ENCODE peak calls at places on chromosomes 16 and 17, in ten cellular contexts. T is hepatocyte; W is dorsolateral prefrontal cortex; N is A549; X is H1; A is endodermal cell; R is CD4-positive, alpha-beta T cell; K is heart left ventricle; F is body of pancreas; E is sigmoid colon. J is an unnamed sample.

GRCh38 chr16:62283-62682 is 8.7 kb downstream of the SNRNP25 start:
- DNase-seq in A (no peak), X (no peak), N (no peak), K (no peak), R (no peak), E (peak), F (no peak), W (no peak), T (no peak), J (no peak)

GRCh38 chr17:64938925-64939474 is 19.7 kb upstream of the LRRC37A3 start:
- DNase-seq in R (peak), N (peak), E (no peak), T (peak), X (peak), W (no peak), K (peak), F (peak), A (peak), J (peak)

GRCh38 chr16:31130899-31131298 is 4.6 kb downstream of the PRSS8 start:
- DNase-seq in N (no peak), A (peak), E (no peak), T (peak), R (no peak), X (peak), W (no peak), K (no peak), F (peak), J (peak)

GRCh38 chr16:23729503-23730424 is 16.7 kb upstream of the ERN2 start:
- DNase-seq in F (peak), W (no peak), A (peak), N (peak), T (peak), X (peak), K (no peak), R (no peak), E (no peak), J (no peak)

GRCh38 chr17:601462-602303 is 113.0 kb downstream of the VPS53 start:
- DNase-seq in W (no peak), E (peak), T (peak), X (no peak), R (no peak), A (no peak), N (no peak), K (no peak), F (no peak), J (no peak)

GRCh38 chr17:43779145-43780125 is 658 bp upstream of the DUSP3 start:
- DNase-seq in T (no peak), F (no peak), N (peak), X (no peak), R (no peak), W (peak), A (peak), E (peak), K (no peak), J (no peak)

GRCh38 chr17:10805911-10806310 is 2.0 kb upstream of the TMEM238L start:
- DNase-seq in N (no peak), W (no peak), E (no peak), F (peak), T (no peak), A (no peak), K (no peak), X (no peak), R (no peak), J (no peak)

GRCh38 chr16:80824623-80825364 is 20.4 kb upstream of the CDYL2 start:
- DNase-seq in E (no peak), N (peak), A (peak), X (no peak), T (peak), F (peak), R (peak), K (no peak), W (no peak), J (no peak)

GRCh38 chr17:33163827-33164555 is 129.1 kb downstream of the ASIC2 start:
- DNase-seq in A (no peak), T (no peak), K (no peak), N (no peak), W (no peak), R (no peak), E (no peak), X (no peak), F (peak), J (no peak)

GRCh38 chr16:61858996-61859395 is 177.2 kb downstream of the CDH8 start:
- DNase-seq in R (no peak), E (no peak), T (no peak), N (peak), A (no peak), F (no peak), K (no peak), W (no peak), X (no peak), J (no peak)

GRCh38 chr16:56884026-56884582 is 19.1 kb downstream of the SLC12A3 start:
- DNase-seq in F (no peak), A (peak), K (no peak), N (no peak), W (no peak), R (no peak), T (no peak), E (no peak), X (no peak), J (no peak)

GRCh38 chr16:75931043-75931442 is 204.8 kb upstream of the CPHXL start:
- DNase-seq in T (peak), A (no peak), F (no peak), R (no peak), W (no peak), E (no peak), X (no peak), K (no peak), N (no peak), J (no peak)

DNA sequence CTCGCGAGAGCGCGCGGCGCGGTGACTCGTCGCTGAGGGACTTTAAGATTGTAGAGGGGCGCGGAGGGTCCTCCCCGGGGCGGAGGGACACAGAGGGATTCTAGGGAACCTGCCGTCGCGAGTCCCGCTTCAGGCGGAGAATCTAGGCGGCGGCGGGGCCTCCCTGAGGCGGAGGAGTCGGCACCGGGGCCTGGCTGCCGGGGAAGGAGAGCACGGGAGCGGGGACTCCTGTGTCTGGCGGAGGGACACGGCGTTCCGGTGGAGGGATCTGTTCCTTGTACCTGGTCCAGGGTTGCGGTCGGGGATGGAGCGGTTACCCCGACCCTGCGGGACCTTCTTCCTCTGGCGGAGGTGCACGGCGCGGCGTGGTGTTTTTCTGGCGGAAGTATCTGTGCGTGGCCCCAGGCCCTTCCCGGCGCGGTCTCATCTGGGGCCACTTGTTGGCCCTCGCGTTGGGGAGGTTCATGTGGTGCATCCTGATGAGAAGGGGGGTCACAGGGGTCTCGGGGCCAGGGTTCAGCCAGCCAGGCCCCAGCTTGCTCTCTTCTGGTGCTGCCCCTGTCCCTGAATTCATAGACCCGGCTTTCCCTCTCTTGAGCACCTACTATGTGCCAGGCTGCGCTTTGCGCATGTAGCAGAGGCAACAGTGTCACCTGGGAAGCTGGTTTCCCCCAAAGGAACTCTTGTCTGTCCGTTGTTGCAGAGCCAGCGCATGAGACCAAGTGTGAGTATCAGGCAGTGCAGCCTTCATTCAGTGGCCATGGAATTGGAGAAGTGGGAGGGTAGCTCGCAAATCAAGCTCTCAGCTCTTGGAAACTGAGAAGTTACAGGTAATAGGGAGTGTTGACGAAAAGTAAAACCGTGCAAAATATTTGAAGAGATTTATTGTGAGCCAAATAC is 561 bp upstream of the ZKSCAN2 start:
- DNase-seq in K (peak), E (peak), A (peak), T (peak), W (peak), X (peak), N (peak), F (peak), R (peak), J (peak)
- TF ChIP-seq CTCF in K (no peak), E (peak), A (no peak), T (no peak), W (no peak), X (no peak), N (no peak), F (no peak), R (no peak), J (no peak)

DNA sequence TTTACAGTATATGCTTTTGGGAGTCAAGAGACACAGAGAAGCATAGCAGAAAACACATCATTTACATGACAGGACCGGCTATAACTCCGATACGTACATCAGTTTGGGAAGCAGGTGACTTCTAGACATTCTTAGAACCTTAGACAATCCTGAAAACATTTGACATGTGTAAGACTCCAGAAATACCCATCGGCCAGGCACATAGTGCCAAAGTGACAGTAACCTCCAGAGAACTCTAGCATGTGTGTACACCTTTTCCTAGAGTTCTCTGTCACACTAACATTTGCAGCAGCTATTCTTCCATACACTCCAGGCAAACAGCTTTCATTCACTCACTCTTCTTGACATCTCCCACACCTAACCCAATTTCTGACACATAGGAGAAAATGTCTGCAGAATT is 3.4 kb upstream of the TAOK1 start:
- DNase-seq in X (no peak), F (no peak), T (no peak), R (no peak), E (no peak), N (no peak), A (no peak), K (no peak), W (no peak), J (no peak)
- H3K27ac ChIP-seq in X (no peak), F (no peak), T (no peak), R (no peak), E (no peak), N (no peak), A (no peak), K (no peak), W (no peak), J (no peak)

GRCh38 chr16:71676236-71676635 is 48.3 kb downstream of the PHLPP2 start:
- DNase-seq in F (no peak), A (no peak), X (no peak), T (no peak), N (no peak), W (peak), R (no peak), K (no peak), E (no peak), J (no peak)
- TF ChIP-seq CTCF in F (no peak), A (no peak), X (no peak), T (no peak), N (no peak), W (no peak), R (no peak), K (no peak), E (no peak), J (no peak)

DNA sequence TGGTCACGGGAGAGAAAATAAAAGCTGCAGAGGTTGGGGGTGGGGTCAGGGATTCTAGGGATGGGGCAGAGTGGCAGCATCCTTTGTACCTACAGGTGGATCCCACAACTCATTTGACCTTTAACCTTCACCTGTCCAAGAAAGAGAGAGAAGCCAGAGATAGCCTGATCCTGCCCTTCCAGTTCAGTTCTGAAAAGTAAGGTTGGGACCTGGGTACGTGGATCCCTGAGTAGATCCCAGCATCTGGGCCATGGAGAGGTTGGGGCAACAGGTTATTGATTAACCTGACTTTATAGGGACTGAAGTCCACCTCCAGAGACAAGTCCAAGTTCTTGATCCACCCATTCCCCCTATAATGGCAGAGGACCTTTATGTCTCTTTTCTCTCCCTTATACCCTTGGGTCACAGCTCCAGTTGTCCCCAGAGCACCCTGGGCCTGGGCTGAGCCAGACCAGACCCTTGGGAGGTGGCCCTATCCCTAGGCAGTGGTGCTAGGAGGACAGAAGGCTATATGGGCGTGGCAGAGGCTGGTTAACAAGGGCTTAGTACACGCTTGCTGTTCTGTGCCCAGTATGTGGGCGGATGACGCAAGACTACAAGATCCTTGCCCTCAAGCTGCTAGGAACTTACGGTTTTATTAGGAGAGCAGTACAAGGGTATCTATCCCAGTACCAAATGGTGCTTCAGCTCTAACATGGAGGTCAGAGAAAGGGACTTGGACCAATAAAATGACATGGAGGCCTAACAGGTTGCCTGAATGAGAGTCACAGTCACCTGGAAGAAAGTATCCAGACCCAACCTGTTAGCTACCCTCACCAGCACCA is 3.3 kb downstream of the CLDN7 start:
- DNase-seq in E (no peak), R (no peak), W (no peak), A (no peak), F (peak), K (no peak), N (peak), T (peak), X (no peak), J (peak)
- H3K27ac ChIP-seq in E (no peak), R (no peak), W (no peak), A (no peak), F (peak), K (no peak), N (peak), T (peak), X (no peak), J (no peak)

GRCh38 chr17:17491546-17491988 is 4.6 kb downstream of the RASD1 start:
- DNase-seq in F (no peak), N (no peak), K (no peak), W (peak), E (peak), X (no peak), R (no peak), T (no peak), A (no peak), J (no peak)

GRCh38 chr17:17493249-17493985 is 2.8 kb downstream of the RASD1 start:
- DNase-seq in E (peak), T (no peak), R (no peak), F (no peak), N (no peak), X (peak), W (peak), K (no peak), A (peak), J (peak)

GRCh38 chr17:17492085-17492484 is 4.1 kb downstream of the RASD1 start:
- DNase-seq in F (no peak), N (no peak), W (no peak), X (no peak), R (no peak), E (peak), K (no peak), A (peak), T (no peak), J (peak)

GRCh38 chr17:17493986-17494466 is 2.2 kb downstream of the RASD1 start:
- DNase-seq in E (peak), T (no peak), A (peak), X (peak), R (no peak), N (no peak), K (no peak), W (no peak), F (no peak), J (no peak)

GRCh38 chr17:17492562-17492961 is 3.6 kb downstream of the RASD1 start:
- DNase-seq in T (no peak), E (peak), K (no peak), F (no peak), N (no peak), X (no peak), W (no peak), R (no peak), A (no peak), J (peak)
- TF ChIP-seq CTCF in T (no peak), E (no peak), K (no peak), F (no peak), N (no peak), X (no peak), W (no peak), R (no peak), A (no peak), J (no peak)

GRCh38 chr16:11057696-11058345 is 113.5 kb downstream of the CLEC16A start:
- DNase-seq in K (no peak), E (peak), N (no peak), T (no peak), A (no peak), X (no peak), W (no peak), R (no peak), F (no peak), J (peak)
- H3K27ac ChIP-seq in K (no peak), E (no peak), N (peak), T (no peak), A (no peak), X (no peak), W (no peak), R (no peak), F (no peak), J (no peak)

GRCh38 chr17:67867591-67867990 is 42.3 kb downstream of the BPTF start:
- DNase-seq in T (no peak), R (no peak), N (no peak), W (no peak), A (no peak), F (no peak), K (no peak), X (no peak), E (no peak), J (no peak)

GRCh38 chr17:67868176-67868575 is 42.9 kb downstream of the BPTF start:
- DNase-seq in K (no peak), X (no peak), E (no peak), R (no peak), A (no peak), W (no peak), N (no peak), T (no peak), F (no peak), J (no peak)

GRCh38 chr17:67863624-67864247 is 38.4 kb downstream of the BPTF start:
- DNase-seq in W (no peak), E (no peak), F (no peak), X (no peak), T (no peak), N (no peak), A (no peak), K (no peak), R (no peak), J (no peak)

GRCh38 chr17:67865438-67865837 is 40.1 kb downstream of the BPTF start:
- DNase-seq in R (no peak), F (no peak), X (no peak), A (no peak), K (no peak), T (no peak), W (no peak), N (no peak), E (no peak), J (no peak)

DNA sequence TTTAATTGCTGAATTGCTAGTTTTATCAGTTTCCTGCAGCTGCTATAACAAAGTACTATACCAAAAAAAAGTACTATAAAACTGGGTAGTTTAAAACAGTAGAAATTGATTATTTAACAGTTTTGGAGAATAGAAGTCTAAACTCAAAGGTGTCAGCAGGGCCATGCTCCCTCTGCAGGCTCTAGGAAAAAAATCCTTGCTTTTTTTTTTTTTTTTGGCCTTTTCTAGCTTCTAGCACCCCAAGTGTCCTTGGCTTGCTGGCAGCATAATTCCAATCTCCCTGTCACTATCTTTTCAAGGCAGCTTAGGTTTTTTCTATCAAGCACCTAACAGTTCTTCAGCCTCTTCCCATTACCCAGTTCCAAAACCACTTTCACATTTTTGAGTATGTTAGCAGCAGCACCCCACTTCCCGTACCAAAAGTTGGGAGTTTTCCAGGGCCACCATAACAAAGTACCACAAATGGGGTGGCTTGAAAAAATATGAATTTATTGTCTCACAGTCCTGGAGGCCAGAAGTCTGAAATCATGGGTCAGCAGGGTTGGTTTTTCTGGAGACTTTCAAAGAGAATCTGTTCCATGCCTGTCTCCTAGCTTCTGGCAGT is 37.4 kb downstream of the BPTF start:
- DNase-seq in A (no peak), F (no peak), E (no peak), T (no peak), N (no peak), X (no peak), R (no peak), W (no peak), K (no peak), J (no peak)
- TF ChIP-seq CTCF in A (peak), F (no peak), E (no peak), T (no peak), N (peak), X (peak), R (no peak), W (no peak), K (no peak), J (no peak)

J was measured in upper lobe of right lung.